ENCODE peak calls at places on chromosomes 5 and 9, in five cellular contexts. M, Y, D, O and P are unnamed samples. For H3K4me1, the result is how much of the 10 kb centered on the place peaks cover.

GRCh38 chr5:10735569-10736255 is 25.3 kb downstream of the DAP start:
- DNase-seq in M (no peak), Y (no peak), D (no peak), O (peak), P (no peak)

GRCh38 chr5:23268136-23268535 is 239.3 kb upstream of the PRDM9 start:
- DNase-seq in M (no peak), Y (no peak), D (no peak), O (no peak), P (no peak)

GRCh38 chr5:82863260-82863659 is 213.9 kb downstream of the TMEM167A start:
- DNase-seq in M (no peak), Y (no peak), D (no peak), O (no peak), P (no peak)

GRCh38 chr5:173868096-173868879 is 19.9 kb upstream of the CPEB4 start:
- DNase-seq in M (peak), Y (no peak), D (no peak), O (no peak), P (no peak)

GRCh38 chr5:30413540-30413939 is 779.9 kb upstream of the CDH6 start:
- DNase-seq in M (no peak), Y (no peak), D (no peak), O (no peak), P (no peak)

GRCh38 chr9:115922441-115922840 is 231.2 kb upstream of the PAPPA start:
- DNase-seq in M (no peak), Y (no peak), D (no peak), O (no peak), P (no peak)

GRCh38 chr9:134381671-134382505 is 55.6 kb downstream of the RXRA start:
- DNase-seq in M (no peak), Y (peak), D (no peak), O (peak), P (no peak)

GRCh38 chr5:66306105-66306843 is 162.2 kb downstream of the SREK1 start:
- DNase-seq in M (peak), Y (no peak), D (no peak), O (no peak), P (no peak)

GRCh38 chr5:176530983-176531901 is 6.0 kb downstream of the RNF44 start:
- DNase-seq in M (peak), Y (peak), D (no peak), O (no peak), P (no peak)

GRCh38 chr9:78091736-78092135 is 60.1 kb upstream of the GNAQ start:
- DNase-seq in M (no peak), Y (no peak), D (no peak), O (no peak), P (no peak)

GRCh38 chr9:93682155-93682968 is 106.0 kb downstream of the PHF2 start:
- DNase-seq in M (peak), Y (peak), D (no peak), O (peak), P (peak)

GRCh38 chr9:93678199-93679019 is 102.0 kb downstream of the PHF2 start:
- DNase-seq in M (no peak), Y (peak), D (peak), O (no peak), P (peak)

GRCh38 chr9:93679536-93680444 is 103.4 kb downstream of the PHF2 start:
- DNase-seq in M (no peak), Y (peak), D (peak), O (no peak), P (peak)

GRCh38 chr9:93681316-93682154 is 105.2 kb downstream of the PHF2 start:
- DNase-seq in M (no peak), Y (no peak), D (no peak), O (no peak), P (peak)

DNA sequence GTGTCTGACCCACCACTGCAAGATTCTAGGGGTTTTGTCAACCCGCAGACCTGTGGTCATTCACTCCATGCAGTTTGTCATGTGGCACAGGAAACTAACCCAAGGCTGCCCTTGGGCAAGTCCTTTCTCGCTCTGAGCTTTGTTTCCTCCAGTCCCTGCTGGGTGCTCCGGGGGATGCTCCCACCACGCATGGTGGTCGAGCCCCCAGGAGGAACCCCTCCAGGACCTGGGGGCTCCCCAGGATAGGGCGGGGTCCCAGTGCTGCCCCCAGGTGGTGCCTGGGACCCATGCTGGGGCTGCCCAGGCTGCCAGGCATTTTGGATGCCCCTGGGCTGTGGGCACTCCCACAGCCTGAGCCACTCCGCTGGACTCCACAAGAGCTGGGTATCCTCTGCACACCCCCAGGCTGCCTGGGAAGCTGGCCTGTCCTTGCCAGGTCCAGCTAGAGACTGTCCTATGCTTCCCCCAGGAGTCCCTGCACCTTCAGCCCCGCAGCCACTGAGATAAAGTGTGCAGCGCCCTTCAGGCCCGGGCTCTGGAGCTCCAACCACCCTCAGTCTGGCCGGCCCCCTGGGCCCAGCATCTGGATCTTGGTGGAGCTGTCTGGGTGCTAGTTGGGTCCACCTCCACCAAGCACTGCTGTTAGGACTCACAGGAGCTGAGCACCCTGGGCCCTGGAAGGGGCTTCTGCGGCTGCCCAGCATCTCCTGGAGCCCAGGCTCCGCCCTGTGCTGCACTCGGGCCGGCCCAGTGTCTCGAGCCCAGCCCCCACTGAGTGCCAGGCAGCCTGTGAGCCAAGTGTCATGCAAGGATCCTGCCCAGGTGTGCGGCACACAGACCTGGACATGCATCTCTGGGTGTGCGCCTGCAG is 104.3 kb downstream of the PHF2 start:
- DNase-seq in M (no peak), Y (no peak), D (peak), O (no peak), P (peak)
- TF ChIP-seq CTCF in M (no peak), Y (no peak), D (no peak), O (no peak), P (peak)

GRCh38 chr9:105447814-105448812 is at the start of gene FSD1L:
- DNase-seq in M (peak), Y (peak), D (peak), O (peak), P (peak)

GRCh38 chr9:105449081-105449480 is 1.2 kb downstream of the FSD1L start:
- DNase-seq in M (peak), Y (no peak), D (no peak), O (no peak), P (no peak)

GRCh38 chr9:105455836-105456475 is 8.1 kb downstream of the FSD1L start:
- DNase-seq in M (no peak), Y (no peak), D (no peak), O (no peak), P (no peak)

GRCh38 chr9:105447386-105447813 is 434 bp upstream of the FSD1L start:
- DNase-seq in M (no peak), Y (no peak), D (no peak), O (no peak), P (no peak)

GRCh38 chr9:105452185-105452584 is 4.4 kb downstream of the FSD1L start:
- DNase-seq in M (no peak), Y (no peak), D (no peak), O (no peak), P (no peak)
- H3K4me1 ChIP-seq in M (under half), Y (under half), D (under half), O (under half), P (under half)

GRCh38 chr5:135163964-135164363 is 129.9 kb upstream of the PITX1 start:
- DNase-seq in M (no peak), Y (no peak), D (no peak), O (no peak), P (no peak)
- TF ChIP-seq CTCF in M (no peak), Y (no peak), D (no peak), O (no peak), P (no peak)

GRCh38 chr5:43553381-43553780 is 3.5 kb downstream of the PAIP1 start:
- DNase-seq in M (peak), Y (no peak), D (no peak), O (no peak), P (no peak)
- H3K4me1 ChIP-seq in M (under half), Y (under half), D (under half), O (under half), P (under half)